ENCODE peak calls at places on chromosomes 7 and 10, in four cellular contexts. D is WTC11, I is K562, H is GM12878. J is an unnamed sample.

GRCh38 chr7:114921636-114922150 is at the start of gene MDFIC:
- DNase-seq in D (peak; percentile 70), I (no peak), H (no peak), J (peak; percentile 42)

GRCh38 chr10:46006219-46006618 is 24.2 kb downstream of the NCOA4 start:
- DNase-seq in D (no peak), I (no peak), H (no peak), J (no peak)

GRCh38 chr7:63925262-63925625 is 73.4 kb upstream of the ZNF722 start:
- DNase-seq in D (no peak), I (no peak), H (no peak), J (no peak)

GRCh38 chr10:51001587-51001986 is 72.7 kb upstream of the PRKG1 start:
- DNase-seq in D (no peak), I (peak; percentile 18), H (no peak), J (peak; percentile 37)

GRCh38 chr7:11613292-11613930 is 218.6 kb downstream of the THSD7A start:
- DNase-seq in D (peak; percentile 31), I (no peak), H (peak; percentile 30), J (no peak)

GRCh38 chr7:4791738-4792536 is 16.5 kb downstream of the AP5Z1 start:
- DNase-seq in D (peak; percentile 93), I (peak; percentile 89), H (no peak), J (peak; percentile 87)

GRCh38 chr10:86254526-86255174 is 111.9 kb downstream of the GRID1 start:
- DNase-seq in D (no peak), I (no peak), H (no peak), J (no peak)

GRCh38 chr10:42975558-42976352 is 101.1 kb upstream of the RET start:
- DNase-seq in D (peak; percentile 18), I (no peak), H (no peak), J (no peak)

GRCh38 chr10:133125901-133126300 is 34.1 kb upstream of the KNDC1 start:
- DNase-seq in D (no peak), I (no peak), H (no peak), J (no peak)

GRCh38 chr7:136868496-136869005 is at the start of gene CHRM2:
- DNase-seq in D (peak; percentile 15), I (no peak), H (no peak), J (no peak)

GRCh38 chr10:28291881-28292297 is 11.0 kb downstream of the MPP7 start:
- DNase-seq in D (no peak), I (no peak), H (no peak), J (no peak)

GRCh38 chr7:136198168-136198567 is 221.0 kb upstream of the MTPN start:
- DNase-seq in D (no peak), I (no peak), H (no peak), J (no peak)

GRCh38 chr10:131002031-131002861 is 309.3 kb downstream of the TCERG1L start:
- DNase-seq in D (no peak), I (no peak), H (no peak), J (no peak)

GRCh38 chr7:77247206-77247850 is 47.7 kb upstream of the FGL2 start:
- DNase-seq in D (peak; percentile 93), I (peak; percentile 73), H (peak; percentile 76), J (peak; percentile 59)

GRCh38 chr7:152979376-152979775 is 219.8 kb downstream of the ACTR3B start:
- DNase-seq in D (no peak), I (no peak), H (no peak), J (no peak)

GRCh38 chr7:90119178-90119971 is 34.9 kb upstream of the STEAP1 start:
- DNase-seq in D (peak; percentile 38), I (no peak), H (no peak), J (no peak)

GRCh38 chr7:31079126-31079918 is 27.2 kb downstream of the ADCYAP1R1 start:
- DNase-seq in D (no peak), I (no peak), H (no peak), J (no peak)

GRCh38 chr10:60572511-60573194 is 183.0 kb upstream of the ANK3 start:
- DNase-seq in D (peak; percentile 38), I (no peak), H (no peak), J (peak; percentile 56)

GRCh38 chr7:32905175-32905662 is 13.7 kb upstream of the KBTBD2 start:
- DNase-seq in D (peak; percentile 62), I (peak; percentile 85), H (no peak), J (no peak)

GRCh38 chr10:119333146-119333792 is 125.9 kb downstream of the GRK5 start:
- DNase-seq in D (no peak), I (no peak), H (no peak), J (no peak)

GRCh38 chr7:81260152-81260551 is 341.3 kb upstream of the SEMA3C start:
- DNase-seq in D (no peak), I (no peak), H (no peak), J (no peak)

GRCh38 chr7:30761214-30762156 is 9.6 kb downstream of the INMT start:
- DNase-seq in D (no peak), I (peak; percentile 76), H (no peak), J (no peak)

GRCh38 chr10:6986927-6987326 is 406.9 kb upstream of the PRKCQ start:
- DNase-seq in D (no peak), I (no peak), H (no peak), J (no peak)

GRCh38 chr10:29648983-29649268 is 14.2 kb upstream of the SVIL start:
- DNase-seq in D (no peak), I (no peak), H (no peak), J (no peak)

GRCh38 chr7:134899729-134900128 is 86.6 kb upstream of the AGBL3 start:
- DNase-seq in D (no peak), I (no peak), H (no peak), J (no peak)

GRCh38 chr10:11407939-11408338 is 203.5 kb downstream of the USP6NL start:
- DNase-seq in D (no peak), I (no peak), H (no peak), J (no peak)

DNA sequence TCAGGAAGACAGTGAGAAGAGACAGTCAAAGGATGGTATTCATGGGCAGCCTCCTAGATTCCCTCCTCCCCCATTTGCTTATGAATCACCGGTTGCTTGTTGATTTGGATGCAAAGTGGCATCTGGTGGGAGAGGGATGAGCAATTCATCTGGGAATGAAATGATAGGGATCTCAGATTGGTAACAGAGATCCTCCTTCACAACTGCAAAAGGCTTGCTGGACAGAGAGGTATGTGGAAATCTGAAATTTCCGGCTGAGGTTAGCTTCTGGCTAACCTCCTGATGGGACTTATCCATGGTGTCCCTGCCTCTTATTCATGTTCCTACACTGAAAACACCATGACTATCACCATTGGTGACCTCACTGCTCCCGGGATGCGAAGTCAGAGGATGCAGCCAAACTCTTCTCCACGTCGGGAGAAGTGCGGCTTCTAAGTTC is 48.4 kb upstream of the PODXL start:
- DNase-seq in D (no peak), I (no peak), H (no peak), J (no peak)
- TF ChIP-seq SP1 in D (peak; percentile 20), I (no peak), H (no peak), J (no peak)

GRCh38 chr7:155568961-155569360 is 22.6 kb upstream of the CNPY1 start:
- DNase-seq in D (no peak), I (no peak), H (no peak), J (no peak)
- TF ChIP-seq SP1 in D (no peak), I (no peak), H (no peak), J (no peak)

GRCh38 chr7:7157177-7157886 is 25.0 kb upstream of the C1GALT1 start:
- DNase-seq in D (no peak), I (peak; percentile 17), H (peak; percentile 45), J (no peak)
- TF ChIP-seq SP1 in D (no peak), I (no peak), H (no peak), J (no peak)

GRCh38 chr10:97278491-97278989 is 13.9 kb downstream of the ARHGAP19 start:
- DNase-seq in D (no peak), I (peak; percentile 18), H (no peak), J (peak; percentile 59)
- TF ChIP-seq SP1 in D (no peak), I (no peak), H (no peak), J (no peak)

GRCh38 chr7:16698200-16698910 is 52.4 kb downstream of the BZW2 start:
- DNase-seq in D (no peak), I (no peak), H (no peak), J (no peak)
- TF ChIP-seq SP1 in D (no peak), I (no peak), H (no peak), J (no peak)

J was measured in HEK293T.